ENCODE peak calls at places on chromosomes 1 and 21, in eight cellular contexts. R is GM20000, E is progenitor cell of endocrine pancreas, B is fibroblast of pulmonary artery, K is A549, H is nephron progenitor cell, L is retinal pigment epithelial cell, X is IMR-90. Z is an unnamed sample.

GRCh38 chr1:95021085-95021484 is 51.7 kb downstream of the ALG14 start:
- DNase-seq in R (no peak), E (no peak), B (no peak), K (no peak), H (no peak), L (no peak), X (no peak), Z (no peak)

GRCh38 chr1:81160696-81161095 is 640.0 kb upstream of the ADGRL2 start:
- DNase-seq in R (no peak), E (no peak), B (no peak), K (no peak), H (no peak), L (no peak), X (no peak), Z (no peak)

GRCh38 chr21:41068411-41069304 is 99.3 kb upstream of the BACE2 start:
- DNase-seq in R (peak; percentile 80), E (peak; percentile 90), B (peak; percentile 59), K (peak; percentile 68), H (peak; percentile 93), L (peak; percentile 17), X (peak; percentile 23), Z (peak; percentile 2)

GRCh38 chr1:47445823-47446567 is 8.2 kb downstream of the FOXD2 start:
- DNase-seq in R (peak; percentile 29), E (no peak), B (no peak), K (no peak), H (no peak), L (no peak), X (no peak), Z (no peak)

GRCh38 chr1:151815716-151816327 is 10.6 kb upstream of the LINGO4 start:
- DNase-seq in R (no peak), E (no peak), B (no peak), K (no peak), H (no peak), L (no peak), X (no peak), Z (no peak)

GRCh38 chr1:7536891-7537591 is 234.1 kb upstream of the VAMP3 start:
- DNase-seq in R (no peak), E (no peak), B (no peak), K (no peak), H (peak; percentile 48), L (no peak), X (no peak), Z (no peak)

GRCh38 chr1:104593418-104594187 is 843.9 kb downstream of the AMY1C start:
- DNase-seq in R (no peak), E (no peak), B (no peak), K (no peak), H (no peak), L (no peak), X (no peak), Z (no peak)

GRCh38 chr1:58909162-58909560 is 125.3 kb upstream of the JUN start:
- DNase-seq in R (no peak), E (no peak), B (peak; percentile 77), K (no peak), H (no peak), L (no peak), X (peak; percentile 84), Z (no peak)

GRCh38 chr1:30758785-30759380 is 1.3 kb upstream of the LAPTM5 start:
- DNase-seq in R (peak; percentile 69), E (no peak), B (peak; percentile 38), K (peak; percentile 25), H (no peak), L (no peak), X (no peak), Z (no peak)

GRCh38 chr1:152495066-152495675 is 15.4 kb upstream of the LCE5A start:
- DNase-seq in R (peak; percentile 51), E (no peak), B (peak; percentile 22), K (peak; percentile 30), H (no peak), L (no peak), X (no peak), Z (no peak)

GRCh38 chr1:220976390-220976789 is 97.1 kb downstream of the HLX start:
- DNase-seq in R (no peak), E (no peak), B (no peak), K (no peak), H (no peak), L (no peak), X (peak; percentile 22), Z (no peak)

GRCh38 chr1:154344977-154345837 is 19.9 kb downstream of the ATP8B2 start:
- DNase-seq in R (peak; percentile 58), E (no peak), B (peak; percentile 61), K (peak; percentile 76), H (peak; percentile 53), L (no peak), X (peak; percentile 35), Z (no peak)

GRCh38 chr21:35619184-35619583 is 441.1 kb downstream of the SETD4 start:
- DNase-seq in R (no peak), E (no peak), B (peak; percentile 51), K (no peak), H (no peak), L (no peak), X (peak; percentile 93), Z (no peak)

GRCh38 chr1:22808846-22809501 is 98.3 kb downstream of the EPHB2 start:
- DNase-seq in R (no peak), E (no peak), B (peak; percentile 87), K (no peak), H (no peak), L (no peak), X (peak; percentile 87), Z (peak; percentile 38)

GRCh38 chr1:228417471-228418203 is 976 bp upstream of the TRIM17 start:
- DNase-seq in R (no peak), E (no peak), B (no peak), K (no peak), H (no peak), L (no peak), X (no peak), Z (no peak)

GRCh38 chr1:179124866-179125265 is 43.0 kb downstream of the TOR3A start:
- DNase-seq in R (no peak), E (no peak), B (peak; percentile 20), K (no peak), H (no peak), L (no peak), X (peak; percentile 78), Z (no peak)

GRCh38 chr1:43557744-43558245 is 27.1 kb downstream of the PTPRF start:
- DNase-seq in R (no peak), E (no peak), B (no peak), K (peak; percentile 40), H (no peak), L (no peak), X (no peak), Z (no peak)

DNA sequence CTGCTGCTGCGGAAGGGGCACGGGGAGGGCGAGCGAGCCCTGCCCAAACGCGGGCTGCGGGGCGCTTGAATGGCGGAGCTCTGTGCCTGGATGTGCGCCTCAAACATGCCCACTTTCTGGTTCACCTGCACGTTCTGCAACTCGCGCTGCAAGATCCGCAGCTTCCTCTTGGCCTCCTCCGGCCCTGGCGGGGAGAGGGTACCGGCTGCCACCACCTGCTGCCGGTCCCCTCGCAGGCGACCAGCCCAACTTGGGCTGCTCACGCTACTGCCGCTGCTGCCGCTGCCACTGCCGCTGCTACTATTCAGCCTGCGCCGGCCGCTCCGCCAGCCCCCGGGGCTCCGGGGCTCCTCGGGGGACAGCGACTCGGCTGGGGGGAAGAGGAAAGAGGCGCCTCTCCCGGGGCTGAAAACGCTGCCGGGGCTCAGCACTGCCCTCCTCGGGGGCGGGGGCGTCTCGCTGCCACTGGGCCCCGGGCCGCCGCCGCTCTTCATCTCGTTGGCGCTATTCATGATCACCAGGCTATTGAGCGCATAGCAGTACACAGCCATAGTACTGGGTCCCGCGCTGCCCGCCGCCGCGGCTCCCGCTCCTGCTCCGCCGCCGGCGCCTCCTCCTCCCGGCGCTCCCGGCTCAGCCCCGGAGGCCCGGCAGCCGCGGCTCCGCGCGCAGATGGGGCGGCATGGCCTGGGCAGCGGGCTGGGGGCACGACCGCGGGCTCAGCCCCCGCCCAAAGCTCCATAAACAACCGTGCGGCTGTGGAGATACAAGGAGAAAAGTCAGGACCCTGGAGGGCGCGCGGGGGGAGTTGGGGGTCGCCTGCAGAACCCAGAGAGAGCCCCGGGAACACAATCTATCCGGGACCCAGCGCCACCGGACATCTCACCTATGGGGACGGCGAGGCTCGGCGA is 1.9 kb downstream of the ITPKB start:
- DNase-seq in R (peak; percentile 59), E (peak; percentile 31), B (peak; percentile 39), K (no peak), H (peak; percentile 69), L (no peak), X (peak; percentile 23), Z (no peak)
- TF ChIP-seq CTCF in R (no peak), E (peak; percentile 21), B (no peak), K (no peak), H (no peak), L (no peak), X (no peak), Z (no peak)

GRCh38 chr1:206529425-206529824 is 22.1 kb downstream of the RASSF5 start:
- DNase-seq in R (no peak), E (no peak), B (no peak), K (no peak), H (no peak), L (no peak), X (no peak), Z (no peak)
- TF ChIP-seq CTCF in R (no peak), E (no peak), B (no peak), K (no peak), H (no peak), L (no peak), X (no peak), Z (no peak)

GRCh38 chr1:206656936-206657335 is 21.6 kb downstream of the DYRK3 start:
- DNase-seq in R (no peak), E (no peak), B (no peak), K (no peak), H (no peak), L (no peak), X (no peak), Z (no peak)

GRCh38 chr1:206658981-206659273 is 23.6 kb downstream of the DYRK3 start:
- DNase-seq in R (no peak), E (no peak), B (no peak), K (no peak), H (peak; percentile 32), L (no peak), X (no peak), Z (no peak)

GRCh38 chr1:206660136-206660535 is 24.6 kb upstream of the MAPKAPK2 start:
- DNase-seq in R (no peak), E (no peak), B (no peak), K (no peak), H (no peak), L (no peak), X (no peak), Z (no peak)

GRCh38 chr1:206661161-206661820 is 23.4 kb upstream of the MAPKAPK2 start:
- DNase-seq in R (no peak), E (no peak), B (no peak), K (no peak), H (no peak), L (no peak), X (no peak), Z (no peak)

GRCh38 chr1:206658264-206658980 is 23.1 kb downstream of the DYRK3 start:
- DNase-seq in R (peak; percentile 84), E (peak; percentile 34), B (no peak), K (peak; percentile 17), H (peak; percentile 63), L (no peak), X (no peak), Z (no peak)
- TF ChIP-seq CTCF in R (peak; percentile 76), E (peak; percentile 79), B (peak; percentile 66), K (peak; percentile 60), H (peak; percentile 87), L (peak; percentile 77), X (peak; percentile 59), Z (peak; percentile 60)

DNA sequence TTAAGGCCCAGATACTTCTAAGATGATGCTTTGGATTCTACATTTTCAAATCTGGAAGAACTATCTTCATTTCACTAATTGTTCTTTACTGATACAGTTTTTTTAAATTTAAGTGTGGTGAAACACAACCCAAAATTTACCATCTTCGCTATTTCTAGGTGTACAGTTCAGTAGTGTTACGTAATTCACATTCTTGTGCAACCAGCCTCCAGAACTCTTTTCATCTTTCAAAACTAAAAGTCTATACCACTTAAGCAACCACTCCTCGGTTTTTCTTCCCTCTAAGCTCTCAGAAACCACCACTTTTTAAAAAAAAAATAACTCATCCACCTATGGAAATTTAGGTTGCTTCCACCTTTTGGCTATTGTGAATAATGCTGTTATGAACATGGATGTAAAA is 220.7 kb downstream of the PDE4B start:
- DNase-seq in R (no peak), E (no peak), B (no peak), K (no peak), H (no peak), L (no peak), X (no peak), Z (no peak)
- TF ChIP-seq CTCF in R (no peak), E (no peak), B (no peak), K (no peak), H (no peak), L (no peak), X (no peak), Z (no peak)